ENCODE peak calls at places on chromosomes 4 and X, in six cellular contexts. One of them, this sample, is unnamed.

GRCh38 chr4:183264614-183265013 is 55.5 kb downstream of the CLDN22 start:
- DNase-seq in mesendoderm: no peak
- DNase-seq in thyroid gland: no peak
- DNase-seq in IMR-90: peak; percentile 87
- DNase-seq in naive thymus-derived CD4-positive, alpha-beta T cell: no peak
- DNase-seq in mesenchymal stem cell: peak; percentile 15
- DNase-seq in this sample: no peak

GRCh38 chr4:149999485-150000074 is 78.7 kb upstream of the DCLK2 start:
- DNase-seq in naive thymus-derived CD4-positive, alpha-beta T cell: no peak
- DNase-seq in mesendoderm: peak; percentile 65
- DNase-seq in thyroid gland: peak; percentile 24
- DNase-seq in IMR-90: peak; percentile 87
- DNase-seq in mesenchymal stem cell: peak; percentile 72
- DNase-seq in this sample: peak; percentile 37

GRCh38 chr4:103499094-103499493 is 220.7 kb downstream of the TACR3 start:
- DNase-seq in mesendoderm: peak; percentile 48
- DNase-seq in IMR-90: no peak
- DNase-seq in mesenchymal stem cell: peak; percentile 18
- DNase-seq in naive thymus-derived CD4-positive, alpha-beta T cell: no peak
- DNase-seq in thyroid gland: no peak
- DNase-seq in this sample: no peak

GRCh38 chr4:41349021-41349420 is 92.3 kb downstream of the UCHL1 start:
- DNase-seq in mesenchymal stem cell: no peak
- DNase-seq in thyroid gland: no peak
- DNase-seq in naive thymus-derived CD4-positive, alpha-beta T cell: no peak
- DNase-seq in mesendoderm: no peak
- DNase-seq in IMR-90: no peak
- DNase-seq in this sample: no peak

GRCh38 chrX:11478036-11478435 is 184.8 kb downstream of the AMELX start:
- DNase-seq in naive thymus-derived CD4-positive, alpha-beta T cell: no peak
- DNase-seq in mesenchymal stem cell: peak; percentile 26
- DNase-seq in mesendoderm: no peak
- DNase-seq in IMR-90: no peak
- DNase-seq in thyroid gland: no peak
- DNase-seq in this sample: no peak

GRCh38 chrX:30659421-30659820 is 6.2 kb downstream of the GK start:
- DNase-seq in naive thymus-derived CD4-positive, alpha-beta T cell: no peak
- DNase-seq in thyroid gland: no peak
- DNase-seq in mesendoderm: no peak
- DNase-seq in mesenchymal stem cell: peak; percentile 89
- DNase-seq in IMR-90: peak; percentile 95
- DNase-seq in this sample: peak; percentile 80

GRCh38 chr4:76590847-76591281 is 155.8 kb downstream of the SHROOM3 start:
- DNase-seq in IMR-90: peak; percentile 58
- DNase-seq in mesenchymal stem cell: no peak
- DNase-seq in naive thymus-derived CD4-positive, alpha-beta T cell: no peak
- DNase-seq in mesendoderm: no peak
- DNase-seq in thyroid gland: no peak
- DNase-seq in this sample: no peak

GRCh38 chr4:90616711-90617110 is 489.5 kb downstream of the CCSER1 start:
- DNase-seq in mesendoderm: no peak
- DNase-seq in thyroid gland: no peak
- DNase-seq in naive thymus-derived CD4-positive, alpha-beta T cell: no peak
- DNase-seq in mesenchymal stem cell: no peak
- DNase-seq in IMR-90: no peak
- DNase-seq in this sample: no peak

GRCh38 chrX:109619816-109620215 is 5.2 kb downstream of the KCNE5 start:
- DNase-seq in naive thymus-derived CD4-positive, alpha-beta T cell: no peak
- DNase-seq in IMR-90: no peak
- DNase-seq in thyroid gland: no peak
- DNase-seq in mesendoderm: peak; percentile 13
- DNase-seq in mesenchymal stem cell: no peak
- DNase-seq in this sample: no peak

GRCh38 chrX:76183289-76184057 is 10.6 kb downstream of the PBDC1 start:
- DNase-seq in mesendoderm: no peak
- DNase-seq in IMR-90: peak; percentile 94
- DNase-seq in thyroid gland: no peak
- DNase-seq in mesenchymal stem cell: peak; percentile 92
- DNase-seq in naive thymus-derived CD4-positive, alpha-beta T cell: no peak
- DNase-seq in this sample: peak; percentile 56

GRCh38 chr4:120855307-120856001 is 67.1 kb downstream of the PRDM5 start:
- DNase-seq in mesenchymal stem cell: no peak
- DNase-seq in IMR-90: no peak
- DNase-seq in mesendoderm: no peak
- DNase-seq in naive thymus-derived CD4-positive, alpha-beta T cell: no peak
- DNase-seq in thyroid gland: no peak
- DNase-seq in this sample: no peak

GRCh38 chr4:24576276-24576675 is 8.1 kb downstream of the DHX15 start:
- DNase-seq in mesendoderm: peak; percentile 72
- DNase-seq in naive thymus-derived CD4-positive, alpha-beta T cell: no peak
- DNase-seq in mesenchymal stem cell: no peak
- DNase-seq in IMR-90: no peak
- DNase-seq in thyroid gland: no peak
- DNase-seq in this sample: no peak
- H3K4me1 ChIP-seq in mesendoderm: peaks cover 5% of the 10 kb centered on the region
- H3K4me1 ChIP-seq in naive thymus-derived CD4-positive, alpha-beta T cell: peaks cover 27% of the 10 kb centered on the region
- H3K4me1 ChIP-seq in mesenchymal stem cell: peaks cover 7% of the 10 kb centered on the region
- H3K4me1 ChIP-seq in IMR-90: peaks cover 5% of the 10 kb centered on the region
- H3K4me1 ChIP-seq in thyroid gland: peaks cover 15% of the 10 kb centered on the region
- H3K4me1 ChIP-seq in this sample: peaks cover 4% of the 10 kb centered on the region

DNA sequence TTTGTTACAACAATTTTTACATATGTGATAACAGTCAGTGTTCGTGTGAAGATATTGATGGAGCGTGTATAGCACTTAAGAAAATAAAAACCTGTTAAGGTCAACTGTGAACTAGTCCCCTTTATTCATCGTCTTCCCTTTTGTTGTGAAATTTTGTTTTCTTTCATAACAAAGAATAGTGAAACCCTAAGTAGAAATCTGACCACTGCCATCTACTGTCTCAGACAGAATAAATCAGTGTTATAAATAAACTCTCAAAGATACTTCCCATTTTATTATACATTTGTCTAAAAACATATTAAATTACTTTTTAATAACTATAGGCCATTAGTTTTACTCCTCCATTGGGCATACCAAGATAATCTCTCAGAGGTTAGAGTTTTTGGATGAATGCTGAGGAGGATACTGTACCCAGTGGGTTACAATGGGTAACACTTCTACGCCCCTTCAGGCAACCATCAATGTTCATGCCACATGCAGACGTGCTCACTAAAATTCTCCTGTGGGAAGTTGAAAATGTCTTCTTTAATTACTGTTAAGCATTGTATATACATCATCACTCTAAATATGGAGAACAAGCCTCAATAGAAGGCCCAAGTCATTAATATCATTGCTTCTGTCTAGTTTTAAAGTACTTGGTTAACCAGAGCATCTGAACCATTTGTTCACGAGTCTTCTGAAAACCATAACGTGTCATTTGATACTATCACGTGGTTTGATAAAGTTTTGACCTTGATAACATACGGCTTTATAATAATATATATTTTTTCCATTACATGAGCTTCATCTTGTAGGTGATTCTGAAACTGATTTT is 171.2 kb downstream of the TMA16 start:
- DNase-seq in IMR-90: no peak
- DNase-seq in mesenchymal stem cell: no peak
- DNase-seq in naive thymus-derived CD4-positive, alpha-beta T cell: no peak
- DNase-seq in mesendoderm: no peak
- DNase-seq in thyroid gland: no peak
- DNase-seq in this sample: no peak
- H3K4me1 ChIP-seq in IMR-90: no peaks in the 10 kb centered on the region
- H3K4me1 ChIP-seq in mesenchymal stem cell: no peaks in the 10 kb centered on the region
- H3K4me1 ChIP-seq in naive thymus-derived CD4-positive, alpha-beta T cell: peaks cover 35% of the 10 kb centered on the region
- H3K4me1 ChIP-seq in mesendoderm: no peaks in the 10 kb centered on the region
- H3K4me1 ChIP-seq in thyroid gland: no peaks in the 10 kb centered on the region
- H3K4me1 ChIP-seq in this sample: no peaks in the 10 kb centered on the region

GRCh38 chrX:107567370-107567769 is 60.9 kb upstream of the PRPS1 start:
- DNase-seq in mesendoderm: no peak
- DNase-seq in IMR-90: no peak
- DNase-seq in naive thymus-derived CD4-positive, alpha-beta T cell: no peak
- DNase-seq in mesenchymal stem cell: no peak
- DNase-seq in thyroid gland: no peak
- DNase-seq in this sample: no peak

GRCh38 chrX:107566603-107567262 is 61.6 kb upstream of the PRPS1 start:
- DNase-seq in naive thymus-derived CD4-positive, alpha-beta T cell: no peak
- DNase-seq in mesendoderm: peak; percentile 50
- DNase-seq in IMR-90: peak; percentile 34
- DNase-seq in mesenchymal stem cell: peak; percentile 70
- DNase-seq in thyroid gland: no peak
- DNase-seq in this sample: no peak

GRCh38 chrX:107563851-107564250 is 64.5 kb upstream of the PRPS1 start:
- DNase-seq in mesendoderm: peak; percentile 64
- DNase-seq in mesenchymal stem cell: no peak
- DNase-seq in thyroid gland: no peak
- DNase-seq in naive thymus-derived CD4-positive, alpha-beta T cell: no peak
- DNase-seq in IMR-90: no peak
- DNase-seq in this sample: no peak

GRCh38 chrX:107565005-107565404 is 63.3 kb upstream of the PRPS1 start:
- DNase-seq in mesendoderm: no peak
- DNase-seq in thyroid gland: peak; percentile 15
- DNase-seq in mesenchymal stem cell: no peak
- DNase-seq in naive thymus-derived CD4-positive, alpha-beta T cell: no peak
- DNase-seq in IMR-90: no peak
- DNase-seq in this sample: no peak

GRCh38 chrX:107565916-107566602 is 62.3 kb upstream of the PRPS1 start:
- DNase-seq in naive thymus-derived CD4-positive, alpha-beta T cell: no peak
- DNase-seq in thyroid gland: peak; percentile 69
- DNase-seq in mesenchymal stem cell: peak; percentile 79
- DNase-seq in IMR-90: peak; percentile 70
- DNase-seq in mesendoderm: peak; percentile 85
- DNase-seq in this sample: peak; percentile 1
- H3K4me1 ChIP-seq in naive thymus-derived CD4-positive, alpha-beta T cell: no peaks in the 10 kb centered on the region
- H3K4me1 ChIP-seq in thyroid gland: peaks cover 8% of the 10 kb centered on the region
- H3K4me1 ChIP-seq in mesenchymal stem cell: peaks cover 20% of the 10 kb centered on the region
- H3K4me1 ChIP-seq in IMR-90: peaks cover 27% of the 10 kb centered on the region
- H3K4me1 ChIP-seq in mesendoderm: peaks cover 5% of the 10 kb centered on the region
- H3K4me1 ChIP-seq in this sample: no peaks in the 10 kb centered on the region

GRCh38 chrX:78123190-78123589 is 16.3 kb downstream of the TAF9B start:
- DNase-seq in mesenchymal stem cell: no peak
- DNase-seq in naive thymus-derived CD4-positive, alpha-beta T cell: no peak
- DNase-seq in IMR-90: peak; percentile 63
- DNase-seq in thyroid gland: no peak
- DNase-seq in mesendoderm: no peak
- DNase-seq in this sample: no peak

GRCh38 chrX:78118628-78119027 is 14.6 kb downstream of the PGK1 start:
- DNase-seq in naive thymus-derived CD4-positive, alpha-beta T cell: no peak
- DNase-seq in IMR-90: no peak
- DNase-seq in mesenchymal stem cell: no peak
- DNase-seq in mesendoderm: no peak
- DNase-seq in thyroid gland: no peak
- DNase-seq in this sample: peak; percentile 57

GRCh38 chrX:78116365-78116764 is 12.3 kb downstream of the PGK1 start:
- DNase-seq in mesendoderm: no peak
- DNase-seq in naive thymus-derived CD4-positive, alpha-beta T cell: no peak
- DNase-seq in mesenchymal stem cell: no peak
- DNase-seq in IMR-90: no peak
- DNase-seq in thyroid gland: no peak
- DNase-seq in this sample: no peak

GRCh38 chrX:78124304-78124703 is 15.1 kb downstream of the TAF9B start:
- DNase-seq in IMR-90: no peak
- DNase-seq in mesenchymal stem cell: no peak
- DNase-seq in thyroid gland: no peak
- DNase-seq in mesendoderm: peak; percentile 14
- DNase-seq in naive thymus-derived CD4-positive, alpha-beta T cell: no peak
- DNase-seq in this sample: no peak

GRCh38 chrX:78119521-78120227 is 15.6 kb downstream of the PGK1 start:
- DNase-seq in naive thymus-derived CD4-positive, alpha-beta T cell: no peak
- DNase-seq in mesendoderm: peak; percentile 33
- DNase-seq in mesenchymal stem cell: no peak
- DNase-seq in thyroid gland: no peak
- DNase-seq in IMR-90: no peak
- DNase-seq in this sample: peak; percentile 10
- H3K4me1 ChIP-seq in naive thymus-derived CD4-positive, alpha-beta T cell: peaks cover 25% of the 10 kb centered on the region
- H3K4me1 ChIP-seq in mesendoderm: no peaks in the 10 kb centered on the region
- H3K4me1 ChIP-seq in mesenchymal stem cell: no peaks in the 10 kb centered on the region
- H3K4me1 ChIP-seq in thyroid gland: no peaks in the 10 kb centered on the region
- H3K4me1 ChIP-seq in IMR-90: no peaks in the 10 kb centered on the region
- H3K4me1 ChIP-seq in this sample: no peaks in the 10 kb centered on the region

GRCh38 chrX:14124562-14124961 is 94.9 kb upstream of the GEMIN8 start:
- DNase-seq in mesenchymal stem cell: no peak
- DNase-seq in IMR-90: no peak
- DNase-seq in mesendoderm: no peak
- DNase-seq in naive thymus-derived CD4-positive, alpha-beta T cell: no peak
- DNase-seq in thyroid gland: no peak
- DNase-seq in this sample: no peak

GRCh38 chrX:14125451-14125850 is 95.8 kb upstream of the GEMIN8 start:
- DNase-seq in naive thymus-derived CD4-positive, alpha-beta T cell: no peak
- DNase-seq in mesenchymal stem cell: no peak
- DNase-seq in IMR-90: no peak
- DNase-seq in thyroid gland: no peak
- DNase-seq in mesendoderm: no peak
- DNase-seq in this sample: no peak
- H3K4me1 ChIP-seq in naive thymus-derived CD4-positive, alpha-beta T cell: no peaks in the 10 kb centered on the region
- H3K4me1 ChIP-seq in mesenchymal stem cell: no peaks in the 10 kb centered on the region
- H3K4me1 ChIP-seq in IMR-90: no peaks in the 10 kb centered on the region
- H3K4me1 ChIP-seq in thyroid gland: no peaks in the 10 kb centered on the region
- H3K4me1 ChIP-seq in mesendoderm: no peaks in the 10 kb centered on the region
- H3K4me1 ChIP-seq in this sample: no peaks in the 10 kb centered on the region

GRCh38 chr4:16021804-16022560 is 59.0 kb upstream of the FGFBP2 start:
- DNase-seq in mesendoderm: no peak
- DNase-seq in IMR-90: no peak
- DNase-seq in thyroid gland: no peak
- DNase-seq in mesenchymal stem cell: no peak
- DNase-seq in naive thymus-derived CD4-positive, alpha-beta T cell: no peak
- DNase-seq in this sample: no peak
- H3K4me1 ChIP-seq in mesendoderm: no peaks in the 10 kb centered on the region
- H3K4me1 ChIP-seq in IMR-90: no peaks in the 10 kb centered on the region
- H3K4me1 ChIP-seq in thyroid gland: peaks cover 8% of the 10 kb centered on the region
- H3K4me1 ChIP-seq in mesenchymal stem cell: no peaks in the 10 kb centered on the region
- H3K4me1 ChIP-seq in naive thymus-derived CD4-positive, alpha-beta T cell: no peaks in the 10 kb centered on the region
- H3K4me1 ChIP-seq in this sample: no peaks in the 10 kb centered on the region

This sample was measured in small intestine.